ENCODE peak calls at places on chromosomes 12 and 14, in four cellular contexts. D is GM12878, A is K562, V is HL-60. J is an unnamed sample.

GRCh38 chr14:47207636-47208035 is 467.8 kb downstream of the MDGA2 start:
- DNase-seq in A (no peak), V (no peak), D (no peak), J (no peak)

GRCh38 chr14:37588956-37589737 is 5.9 kb downstream of the FOXA1 start:
- DNase-seq in D (no peak), A (no peak), V (no peak), J (no peak)

GRCh38 chr12:56288705-56289387 is 11.3 kb downstream of the CS start:
- DNase-seq in A (no peak), D (no peak), V (peak), J (no peak)

GRCh38 chr14:98925362-98926040 is 346.5 kb downstream of the BCL11B start:
- DNase-seq in V (no peak), A (no peak), D (no peak), J (no peak)

GRCh38 chr12:51922762-51923505 is 15.6 kb downstream of the ACVRL1 start:
- DNase-seq in A (no peak), D (peak), V (peak), J (no peak)

GRCh38 chr12:68899251-68899771 is 33.7 kb downstream of the CPM start:
- DNase-seq in D (no peak), V (no peak), A (no peak), J (no peak)

GRCh38 chr12:132151145-132151765 is 7.0 kb downstream of the NOC4L start:
- DNase-seq in A (no peak), V (no peak), D (no peak), J (no peak)

GRCh38 chr12:42589465-42590323 is at the start of gene PRICKLE1:
- DNase-seq in A (peak), V (peak), D (no peak), J (peak)

GRCh38 chr14:79011091-79011919 is 841.1 kb downstream of the NRXN3 start:
- DNase-seq in A (peak), V (no peak), D (no peak), J (no peak)

GRCh38 chr12:12722351-12723146 is 5.4 kb downstream of the CDKN1B start:
- DNase-seq in D (no peak), V (no peak), A (no peak), J (no peak)

GRCh38 chr14:64955297-64955696 is 12.8 kb upstream of the GPX2 start:
- DNase-seq in V (no peak), A (no peak), D (no peak), J (no peak)

GRCh38 chr14:43116341-43116740 is 1390.7 kb downstream of the FSCB start:
- DNase-seq in D (no peak), V (no peak), A (no peak), J (no peak)

GRCh38 chr12:77064891-77065360 is 443 bp downstream of the E2F7 start:
- DNase-seq in D (no peak), A (no peak), V (no peak), J (no peak)

GRCh38 chr12:26054383-26054782 is 70.5 kb downstream of the BHLHE41 start:
- DNase-seq in D (no peak), A (no peak), V (no peak), J (no peak)

GRCh38 chr14:36663404-36664321 is 2.0 kb downstream of the PAX9 start:
- DNase-seq in A (no peak), D (no peak), V (no peak), J (no peak)

GRCh38 chr12:6699989-6700645 is 498 bp downstream of the PIANP start:
- DNase-seq in V (no peak), D (no peak), A (peak), J (no peak)

DNA sequence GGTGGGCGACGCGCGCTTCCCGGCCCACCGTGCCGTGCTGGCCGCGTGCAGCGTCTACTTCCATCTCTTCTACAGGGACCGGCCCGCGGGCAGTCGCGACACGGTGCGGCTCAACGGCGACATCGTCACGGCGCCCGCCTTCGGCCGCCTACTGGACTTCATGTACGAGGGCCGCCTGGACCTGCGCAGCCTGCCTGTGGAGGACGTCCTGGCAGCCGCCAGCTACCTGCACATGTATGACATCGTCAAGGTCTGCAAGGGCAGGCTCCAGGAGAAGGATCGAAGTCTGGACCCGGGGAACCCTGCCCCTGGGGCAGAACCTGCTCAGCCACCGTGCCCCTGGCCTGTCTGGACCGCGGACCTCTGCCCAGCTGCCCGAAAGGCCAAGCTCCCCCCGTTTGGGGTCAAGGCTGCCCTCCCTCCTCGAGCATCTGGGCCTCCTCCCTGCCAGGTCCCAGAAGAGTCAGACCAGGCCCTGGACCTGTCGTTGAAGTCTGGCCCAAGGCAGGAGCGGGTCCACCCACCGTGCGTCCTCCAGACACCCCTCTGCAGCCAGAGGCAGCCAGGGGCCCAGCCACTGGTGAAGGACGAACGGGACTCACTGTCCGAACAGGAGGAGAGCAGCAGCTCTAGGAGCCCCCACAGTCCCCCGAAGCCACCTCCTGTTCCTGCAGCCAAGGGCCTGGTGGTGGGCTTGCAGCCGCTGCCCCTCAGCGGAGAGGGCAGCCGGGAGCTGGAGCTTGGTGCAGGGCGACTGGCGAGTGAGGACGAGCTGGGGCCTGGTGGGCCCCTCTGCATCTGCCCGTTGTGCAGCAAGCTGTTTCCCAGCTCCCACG is 601 bp downstream of the ZBTB42 start:
- DNase-seq in V (no peak), D (no peak), A (no peak), J (no peak)
- TF ChIP-seq SPI1 in V (no peak), D (no peak), A (no peak), J (no peak)

GRCh38 chr14:74525361-74525851 is 31.8 kb downstream of the ISCA2 start:
- DNase-seq in V (no peak), D (peak), A (no peak), J (no peak)
- TF ChIP-seq POLR2AphosphoS5 in V (no peak), D (no peak), A (no peak), J (no peak)

DNA sequence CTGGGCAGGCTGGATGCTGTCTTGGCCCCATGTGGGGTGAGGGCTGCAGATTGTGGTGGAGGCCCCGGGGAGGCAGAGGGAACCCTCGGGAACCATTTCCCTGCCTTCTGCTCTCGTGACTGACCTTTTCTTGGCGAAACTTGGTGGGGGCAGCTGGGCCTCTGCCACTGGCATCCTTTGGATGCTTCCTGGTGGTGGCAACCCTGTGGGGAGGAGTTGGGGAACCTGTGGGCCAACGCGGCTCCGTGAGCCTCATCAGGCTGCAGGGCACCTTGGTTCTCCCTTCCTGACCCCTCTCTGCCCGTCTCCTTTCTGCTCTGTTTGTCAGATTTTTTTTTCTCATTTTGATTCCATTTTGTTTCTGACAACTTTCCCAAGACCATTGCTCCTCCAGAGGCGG is 14.4 kb downstream of the TMEM121 start:
- DNase-seq in A (no peak), V (no peak), D (no peak), J (no peak)
- TF ChIP-seq SPI1 in A (no peak), V (no peak), D (no peak), J (no peak)

GRCh38 chr12:3257411-3257810 is 180.2 kb downstream of the TSPAN9 start:
- DNase-seq in V (no peak), A (no peak), D (no peak), J (no peak)

GRCh38 chr12:3253682-3254275 is 176.6 kb downstream of the TSPAN9 start:
- DNase-seq in A (no peak), V (no peak), D (no peak), J (no peak)

GRCh38 chr12:3256103-3256551 is 178.9 kb downstream of the TSPAN9 start:
- DNase-seq in D (no peak), V (no peak), A (no peak), J (no peak)

GRCh38 chr12:3252416-3252815 is 175.2 kb downstream of the TSPAN9 start:
- DNase-seq in A (no peak), D (no peak), V (no peak), J (no peak)

GRCh38 chr12:3255071-3255470 is 177.9 kb downstream of the TSPAN9 start:
- DNase-seq in V (no peak), D (no peak), A (no peak), J (no peak)
- TF ChIP-seq POLR2AphosphoS5 in V (no peak), D (no peak), A (no peak), J (no peak)

J was measured in GM12891.